ENCODE peak calls at places on chromosome 22, in six cellular contexts. One of them, this sample, is unnamed.

GRCh38 chr22:40033586-40034380 is 39.0 kb downstream of the FAM83F start:
- DNase-seq in epithelial cell of prostate: no peak
- DNase-seq in prostate gland: no peak
- DNase-seq in iris pigment epithelial cell: no peak
- DNase-seq in occipital lobe: no peak
- DNase-seq in EL: no peak
- DNase-seq in this sample: no peak

GRCh38 chr22:42648368-42649260 is 578 bp downstream of the CYB5R3 start:
- DNase-seq in epithelial cell of prostate: no peak
- DNase-seq in prostate gland: peak
- DNase-seq in iris pigment epithelial cell: peak
- DNase-seq in occipital lobe: no peak
- DNase-seq in EL: peak
- DNase-seq in this sample: peak

GRCh38 chr22:31036671-31037550 is 44.2 kb upstream of the SMTN start:
- DNase-seq in epithelial cell of prostate: peak
- DNase-seq in prostate gland: no peak
- DNase-seq in iris pigment epithelial cell: peak
- DNase-seq in occipital lobe: no peak
- DNase-seq in EL: peak
- DNase-seq in this sample: no peak

GRCh38 chr22:43118024-43118849 is 7.7 kb downstream of the BIK start:
- DNase-seq in epithelial cell of prostate: no peak
- DNase-seq in prostate gland: no peak
- DNase-seq in iris pigment epithelial cell: no peak
- DNase-seq in occipital lobe: no peak
- DNase-seq in EL: no peak
- DNase-seq in this sample: no peak

GRCh38 chr22:19213496-19214473 is 35.2 kb upstream of the SLC25A1 start:
- DNase-seq in epithelial cell of prostate: no peak
- DNase-seq in prostate gland: no peak
- DNase-seq in iris pigment epithelial cell: no peak
- DNase-seq in occipital lobe: no peak
- DNase-seq in EL: no peak
- DNase-seq in this sample: no peak

GRCh38 chr22:34623580-34623979 is 442.4 kb upstream of the ISX start:
- DNase-seq in epithelial cell of prostate: no peak
- DNase-seq in prostate gland: no peak
- DNase-seq in iris pigment epithelial cell: no peak
- DNase-seq in occipital lobe: no peak
- DNase-seq in EL: no peak
- DNase-seq in this sample: no peak

GRCh38 chr22:26624788-26625187 is 3.0 kb downstream of the CRYBA4 start:
- DNase-seq in epithelial cell of prostate: no peak
- DNase-seq in prostate gland: no peak
- DNase-seq in iris pigment epithelial cell: no peak
- DNase-seq in occipital lobe: no peak
- DNase-seq in EL: no peak
- DNase-seq in this sample: no peak

GRCh38 chr22:22684605-22685561 is 40.5 kb downstream of the GGTLC2 start:
- DNase-seq in epithelial cell of prostate: no peak
- DNase-seq in prostate gland: no peak
- DNase-seq in iris pigment epithelial cell: peak
- DNase-seq in occipital lobe: peak
- DNase-seq in EL: peak
- DNase-seq in this sample: no peak

GRCh38 chr22:21926728-21927127 is 25.9 kb downstream of the PPM1F start:
- DNase-seq in epithelial cell of prostate: no peak
- DNase-seq in prostate gland: no peak
- DNase-seq in iris pigment epithelial cell: no peak
- DNase-seq in occipital lobe: no peak
- DNase-seq in EL: no peak
- DNase-seq in this sample: no peak

GRCh38 chr22:21642584-21643448 is 714 bp downstream of the SDF2L1 start:
- DNase-seq in epithelial cell of prostate: no peak
- DNase-seq in prostate gland: no peak
- DNase-seq in iris pigment epithelial cell: peak
- DNase-seq in occipital lobe: no peak
- DNase-seq in EL: peak
- DNase-seq in this sample: no peak

GRCh38 chr22:38482662-38483308 is 14.9 kb downstream of the KDELR3 start:
- DNase-seq in epithelial cell of prostate: no peak
- DNase-seq in prostate gland: no peak
- DNase-seq in iris pigment epithelial cell: no peak
- DNase-seq in occipital lobe: no peak
- DNase-seq in EL: no peak
- DNase-seq in this sample: no peak

GRCh38 chr22:37848587-37849088 is 581 bp upstream of the EIF3L start:
- DNase-seq in epithelial cell of prostate: no peak
- DNase-seq in prostate gland: no peak
- DNase-seq in iris pigment epithelial cell: peak
- DNase-seq in occipital lobe: no peak
- DNase-seq in EL: peak
- DNase-seq in this sample: no peak

GRCh38 chr22:38180841-38181452 is 683 bp downstream of the PLA2G6 start:
- DNase-seq in epithelial cell of prostate: peak
- DNase-seq in prostate gland: peak
- DNase-seq in iris pigment epithelial cell: no peak
- DNase-seq in occipital lobe: peak
- DNase-seq in EL: no peak
- DNase-seq in this sample: peak

GRCh38 chr22:24178502-24179440 is 2.5 kb upstream of the SUSD2 start:
- DNase-seq in epithelial cell of prostate: no peak
- DNase-seq in prostate gland: no peak
- DNase-seq in iris pigment epithelial cell: no peak
- DNase-seq in occipital lobe: no peak
- DNase-seq in EL: no peak
- DNase-seq in this sample: peak

GRCh38 chr22:38120359-38121110 is 10.1 kb upstream of the BAIAP2L2 start:
- DNase-seq in epithelial cell of prostate: no peak
- DNase-seq in prostate gland: no peak
- DNase-seq in iris pigment epithelial cell: no peak
- DNase-seq in occipital lobe: no peak
- DNase-seq in EL: no peak
- DNase-seq in this sample: no peak

GRCh38 chr22:49151256-49152131 is 676.2 kb downstream of the BRD1 start:
- DNase-seq in epithelial cell of prostate: no peak
- DNase-seq in prostate gland: no peak
- DNase-seq in iris pigment epithelial cell: no peak
- DNase-seq in occipital lobe: no peak
- DNase-seq in EL: no peak
- DNase-seq in this sample: peak

GRCh38 chr22:46165975-46166374 is 15.6 kb downstream of the PPARA start:
- DNase-seq in epithelial cell of prostate: no peak
- DNase-seq in prostate gland: no peak
- DNase-seq in iris pigment epithelial cell: no peak
- DNase-seq in occipital lobe: no peak
- DNase-seq in EL: no peak
- DNase-seq in this sample: no peak

GRCh38 chr22:41237707-41238569 is 2.8 kb downstream of the CHADL start:
- DNase-seq in epithelial cell of prostate: no peak
- DNase-seq in prostate gland: peak
- DNase-seq in iris pigment epithelial cell: peak
- DNase-seq in occipital lobe: no peak
- DNase-seq in EL: peak
- DNase-seq in this sample: peak

GRCh38 chr22:31973739-31974138 is 29.4 kb downstream of the YWHAH start:
- DNase-seq in epithelial cell of prostate: no peak
- DNase-seq in prostate gland: no peak
- DNase-seq in iris pigment epithelial cell: no peak
- DNase-seq in occipital lobe: no peak
- DNase-seq in EL: no peak
- DNase-seq in this sample: no peak

GRCh38 chr22:31646186-31647019 is 15.6 kb downstream of the PISD start:
- DNase-seq in epithelial cell of prostate: peak
- DNase-seq in prostate gland: no peak
- DNase-seq in iris pigment epithelial cell: peak
- DNase-seq in occipital lobe: no peak
- DNase-seq in EL: peak
- DNase-seq in this sample: no peak

GRCh38 chr22:31363885-31364284 is 17.7 kb upstream of the PATZ1 start:
- DNase-seq in epithelial cell of prostate: no peak
- DNase-seq in prostate gland: no peak
- DNase-seq in iris pigment epithelial cell: no peak
- DNase-seq in occipital lobe: no peak
- DNase-seq in EL: no peak
- DNase-seq in this sample: no peak

GRCh38 chr22:44500623-44501022 is 2.6 kb upstream of the RTL6 start:
- DNase-seq in epithelial cell of prostate: no peak
- DNase-seq in prostate gland: no peak
- DNase-seq in iris pigment epithelial cell: no peak
- DNase-seq in occipital lobe: no peak
- DNase-seq in EL: no peak
- DNase-seq in this sample: no peak

GRCh38 chr22:44669725-44670027 is 32.3 kb upstream of the PRR5 start:
- DNase-seq in epithelial cell of prostate: no peak
- DNase-seq in prostate gland: no peak
- DNase-seq in iris pigment epithelial cell: peak
- DNase-seq in occipital lobe: no peak
- DNase-seq in EL: peak
- DNase-seq in this sample: peak

GRCh38 chr22:45969414-45969799 is 7.6 kb downstream of the WNT7B start:
- DNase-seq in epithelial cell of prostate: no peak
- DNase-seq in prostate gland: no peak
- DNase-seq in iris pigment epithelial cell: peak
- DNase-seq in occipital lobe: no peak
- DNase-seq in EL: no peak
- DNase-seq in this sample: no peak

GRCh38 chr22:47357086-47357485 is 594.6 kb downstream of the TBC1D22A start:
- DNase-seq in epithelial cell of prostate: no peak
- DNase-seq in prostate gland: no peak
- DNase-seq in iris pigment epithelial cell: no peak
- DNase-seq in occipital lobe: no peak
- DNase-seq in EL: no peak
- DNase-seq in this sample: no peak

GRCh38 chr22:41023299-41023623 is 69.1 kb upstream of the EP300 start:
- DNase-seq in epithelial cell of prostate: no peak
- DNase-seq in prostate gland: no peak
- DNase-seq in iris pigment epithelial cell: no peak
- DNase-seq in occipital lobe: no peak
- DNase-seq in EL: no peak
- DNase-seq in this sample: no peak

GRCh38 chr22:29217827-29218757 is 12.4 kb downstream of the EMID1 start:
- DNase-seq in epithelial cell of prostate: no peak
- DNase-seq in prostate gland: no peak
- DNase-seq in iris pigment epithelial cell: no peak
- DNase-seq in occipital lobe: no peak
- DNase-seq in EL: no peak
- DNase-seq in this sample: no peak

GRCh38 chr22:31625661-31626426 is 36.2 kb downstream of the PISD start:
- DNase-seq in epithelial cell of prostate: no peak
- DNase-seq in prostate gland: peak
- DNase-seq in iris pigment epithelial cell: peak
- DNase-seq in occipital lobe: peak
- DNase-seq in EL: no peak
- DNase-seq in this sample: peak

GRCh38 chr22:44918925-44919392 is 90.8 kb downstream of the PHF21B start:
- DNase-seq in epithelial cell of prostate: no peak
- DNase-seq in prostate gland: no peak
- DNase-seq in iris pigment epithelial cell: no peak
- DNase-seq in occipital lobe: no peak
- DNase-seq in EL: no peak
- DNase-seq in this sample: no peak

This sample was measured in left lung.